ENCODE peak calls at places on chromosomes 6 and 20, in six cellular contexts. T, M, G, Q, H and N are unnamed samples.

GRCh38 chr20:11810316-11811130 is 107.2 kb upstream of the BTBD3 start:
- DNase-seq in T (no peak), H (no peak), G (peak), Q (peak), M (no peak), N (no peak)

GRCh38 chr6:132819405-132820145 is 5.2 kb downstream of the RPS12 start:
- DNase-seq in G (peak), Q (peak), T (no peak), M (no peak), H (no peak), N (no peak)

GRCh38 chr20:25245461-25245860 is 2.4 kb upstream of the PYGB start:
- DNase-seq in H (no peak), Q (no peak), G (no peak), T (no peak), M (no peak), N (no peak)

GRCh38 chr6:104958720-104959452 is 2.0 kb downstream of the LIN28B start:
- DNase-seq in H (no peak), T (no peak), Q (no peak), G (no peak), M (no peak), N (no peak)

GRCh38 chr20:54105653-54106052 is 35.3 kb upstream of the BCAS1 start:
- DNase-seq in Q (no peak), T (no peak), G (no peak), H (no peak), M (no peak), N (no peak)

GRCh38 chr20:32368930-32369329 is 10.8 kb downstream of the ASXL1 start:
- DNase-seq in M (no peak), Q (peak), H (no peak), G (peak), T (no peak), N (no peak)

GRCh38 chr6:166937716-166938115 is 18.6 kb downstream of the RNASET2 start:
- DNase-seq in M (no peak), Q (no peak), H (no peak), T (no peak), G (no peak), N (no peak)

GRCh38 chr20:38730989-38731737 is 6.9 kb downstream of the SLC32A1 start:
- DNase-seq in H (peak), G (peak), Q (peak), T (peak), M (peak), N (no peak)

GRCh38 chr20:22770240-22770800 is 185.9 kb upstream of the FOXA2 start:
- DNase-seq in T (no peak), H (no peak), G (no peak), Q (no peak), M (no peak), N (no peak)

GRCh38 chr6:12751694-12752304 is 35.2 kb downstream of the PHACTR1 start:
- DNase-seq in G (peak), Q (peak), H (peak), T (peak), M (no peak), N (no peak)

GRCh38 chr20:19275630-19276071 is 63.2 kb downstream of the SLC24A3 start:
- DNase-seq in M (no peak), G (no peak), T (peak), H (no peak), Q (no peak), N (peak)

GRCh38 chr20:4104045-4104444 is 88.7 kb upstream of the RNF24 start:
- DNase-seq in H (no peak), M (no peak), G (no peak), Q (no peak), T (no peak), N (no peak)

GRCh38 chr6:159311618-159312017 is 142.4 kb downstream of the FNDC1 start:
- DNase-seq in G (no peak), H (no peak), M (no peak), T (no peak), Q (no peak), N (no peak)

GRCh38 chr20:41617059-41617921 is 887 bp downstream of the CHD6 start:
- DNase-seq in T (peak), G (peak), Q (peak), M (peak), H (peak), N (peak)

GRCh38 chr6:23265270-23265669 is 695.9 kb downstream of the HDGFL1 start:
- DNase-seq in M (no peak), H (no peak), G (no peak), Q (no peak), T (no peak), N (no peak)

GRCh38 chr6:109441069-109441816 is 719 bp downstream of the SMPD2 start:
- DNase-seq in Q (peak), G (peak), T (peak), H (peak), M (no peak), N (no peak)

GRCh38 chr6:54307412-54308036 is 717 bp upstream of the TINAG start:
- DNase-seq in G (no peak), Q (no peak), M (no peak), H (no peak), T (no peak), N (no peak)

GRCh38 chr20:17808357-17808756 is 108.6 kb downstream of the BANF2 start:
- DNase-seq in G (peak), T (peak), H (peak), Q (peak), M (no peak), N (no peak)

GRCh38 chr6:135334169-135334568 is 153.1 kb downstream of the MYB start:
- DNase-seq in M (no peak), Q (peak), T (no peak), G (peak), H (no peak), N (no peak)

GRCh38 chr20:63246490-63247284 is 7.6 kb downstream of the NKAIN4 start:
- DNase-seq in H (no peak), Q (no peak), T (no peak), M (no peak), G (no peak), N (no peak)

GRCh38 chr20:17611540-17612286 is 41.8 kb downstream of the DSTN start:
- DNase-seq in Q (peak), G (no peak), M (no peak), T (peak), H (no peak), N (peak)

GRCh38 chr6:150617496-150618460 is 18.1 kb downstream of the PLEKHG1 start:
- DNase-seq in M (no peak), G (no peak), T (no peak), H (peak), Q (no peak), N (no peak)

GRCh38 chr6:50093938-50094272 is 44.2 kb upstream of the DEFB112 start:
- DNase-seq in T (no peak), G (no peak), Q (no peak), M (no peak), H (no peak), N (no peak)

GRCh38 chr20:50712771-50713676 is 18.4 kb upstream of the PARD6B start:
- DNase-seq in Q (no peak), T (no peak), H (no peak), M (no peak), G (no peak), N (no peak)

GRCh38 chr20:2603816-2604505 is 48.5 kb upstream of the NOP56 start:
- DNase-seq in T (no peak), M (no peak), H (no peak), Q (no peak), G (no peak), N (no peak)

GRCh38 chr20:2834401-2834800 is 6.1 kb downstream of the PCED1A start:
- DNase-seq in T (no peak), H (no peak), M (no peak), G (no peak), Q (no peak), N (no peak)

GRCh38 chr20:3902041-3902440 is 12.9 kb downstream of the PANK2 start:
- DNase-seq in Q (no peak), M (no peak), T (no peak), G (no peak), H (no peak), N (no peak)

GRCh38 chr20:63857751-63858392 is 3.4 kb upstream of the ABHD16B start:
- DNase-seq in H (no peak), G (no peak), Q (no peak), M (no peak), T (peak), N (no peak)

GRCh38 chr6:43325876-43326275 is 17.2 kb upstream of the CRIP3 start:
- DNase-seq in G (no peak), M (no peak), T (no peak), H (no peak), Q (no peak), N (no peak)

GRCh38 chr20:43726811-43727338 is at the start of gene GTSF1L:
- DNase-seq in M (no peak), G (peak), Q (peak), H (peak), T (no peak), N (no peak)

GRCh38 chr6:149443411-149444181 is 41.2 kb downstream of the ZC3H12D start:
- DNase-seq in Q (peak), G (peak), H (no peak), M (no peak), T (peak), N (no peak)

GRCh38 chr20:5818346-5818681 is 68.1 kb downstream of the SHLD1 start:
- DNase-seq in H (no peak), Q (no peak), M (no peak), G (no peak), T (no peak), N (no peak)

GRCh38 chr20:56956536-56956935 is 309.9 kb downstream of the BMP7 start:
- DNase-seq in T (no peak), Q (no peak), H (no peak), G (no peak), M (no peak), N (no peak)

GRCh38 chr6:70282906-70283461 is 19.9 kb downstream of the COL9A1 start:
- DNase-seq in T (no peak), Q (no peak), G (no peak), M (no peak), H (no peak), N (no peak)

GRCh38 chr6:75608304-75608703 is 6.6 kb downstream of the SENP6 start:
- DNase-seq in H (no peak), T (no peak), G (no peak), M (no peak), Q (no peak), N (no peak)

GRCh38 chr6:144883915-144884314 is 598.8 kb downstream of the UTRN start:
- DNase-seq in G (no peak), Q (no peak), M (no peak), H (no peak), T (no peak), N (no peak)

GRCh38 chr6:72704979-72705378 is 83.1 kb downstream of the KCNQ5 start:
- DNase-seq in G (no peak), Q (peak), M (no peak), H (peak), T (no peak), N (no peak)

DNA sequence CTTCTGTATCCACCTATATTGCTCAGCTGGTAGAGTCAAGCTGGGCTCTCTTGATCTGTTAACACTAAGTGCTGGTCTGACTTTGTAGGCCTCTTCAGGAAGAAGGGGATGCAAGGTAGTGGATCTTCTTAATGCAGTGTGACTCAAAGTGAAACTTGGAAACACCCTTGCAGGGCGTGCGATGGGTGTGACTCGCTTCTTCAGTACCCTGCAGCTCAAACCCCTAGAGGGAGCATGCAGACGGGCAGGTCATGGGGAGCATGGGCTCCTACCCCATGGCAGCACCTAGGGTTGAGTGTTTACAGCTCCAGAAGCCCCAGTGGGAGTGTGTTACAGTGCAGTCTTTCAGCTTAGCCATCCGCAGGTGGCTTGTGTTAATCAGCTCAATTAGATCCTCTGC is 757 bp upstream of the SAMD3 start:
- DNase-seq in Q (peak), T (no peak), H (no peak), G (no peak), M (peak), N (no peak)
- TF ChIP-seq CTCF in Q (no peak), T (no peak), H (no peak), G (no peak), M (peak), N (no peak)

DNA sequence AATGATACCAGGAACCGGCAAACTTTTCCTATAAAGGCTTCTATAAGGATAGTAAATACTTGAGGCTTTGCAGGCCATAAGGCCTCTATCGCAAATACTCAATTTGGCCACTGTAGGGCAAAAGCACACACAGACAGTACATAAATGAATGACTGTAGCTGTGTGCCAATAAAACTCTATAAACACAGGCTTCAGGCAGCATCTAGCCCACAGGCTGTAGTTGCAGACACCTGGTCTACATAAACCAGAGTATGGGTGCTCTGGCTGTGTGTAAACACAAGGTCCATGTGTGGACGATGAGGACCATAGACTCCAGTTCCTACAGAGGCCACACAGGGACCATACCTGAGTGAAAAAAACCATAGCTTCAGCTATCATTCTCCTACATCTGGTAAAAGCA is 52.2 kb downstream of the ZMYND8 start:
- DNase-seq in H (peak), G (peak), M (no peak), Q (peak), T (no peak), N (no peak)
- TF ChIP-seq CTCF in H (peak), G (peak), M (no peak), Q (peak), T (no peak), N (no peak)

GRCh38 chr6:158000530-158001307 is 19.1 kb downstream of the SYNJ2 start:
- DNase-seq in H (no peak), M (no peak), Q (no peak), G (no peak), T (no peak), N (no peak)

GRCh38 chr6:157997893-157998608 is 16.4 kb downstream of the SYNJ2 start:
- DNase-seq in Q (no peak), H (no peak), M (no peak), T (no peak), G (no peak), N (no peak)

GRCh38 chr6:158002249-158002950 is 20.7 kb downstream of the SYNJ2 start:
- DNase-seq in Q (no peak), G (no peak), T (no peak), M (no peak), H (no peak), N (no peak)

GRCh38 chr6:157996918-157997702 is 15.4 kb downstream of the SYNJ2 start:
- DNase-seq in G (no peak), M (no peak), T (no peak), H (no peak), Q (no peak), N (no peak)

DNA sequence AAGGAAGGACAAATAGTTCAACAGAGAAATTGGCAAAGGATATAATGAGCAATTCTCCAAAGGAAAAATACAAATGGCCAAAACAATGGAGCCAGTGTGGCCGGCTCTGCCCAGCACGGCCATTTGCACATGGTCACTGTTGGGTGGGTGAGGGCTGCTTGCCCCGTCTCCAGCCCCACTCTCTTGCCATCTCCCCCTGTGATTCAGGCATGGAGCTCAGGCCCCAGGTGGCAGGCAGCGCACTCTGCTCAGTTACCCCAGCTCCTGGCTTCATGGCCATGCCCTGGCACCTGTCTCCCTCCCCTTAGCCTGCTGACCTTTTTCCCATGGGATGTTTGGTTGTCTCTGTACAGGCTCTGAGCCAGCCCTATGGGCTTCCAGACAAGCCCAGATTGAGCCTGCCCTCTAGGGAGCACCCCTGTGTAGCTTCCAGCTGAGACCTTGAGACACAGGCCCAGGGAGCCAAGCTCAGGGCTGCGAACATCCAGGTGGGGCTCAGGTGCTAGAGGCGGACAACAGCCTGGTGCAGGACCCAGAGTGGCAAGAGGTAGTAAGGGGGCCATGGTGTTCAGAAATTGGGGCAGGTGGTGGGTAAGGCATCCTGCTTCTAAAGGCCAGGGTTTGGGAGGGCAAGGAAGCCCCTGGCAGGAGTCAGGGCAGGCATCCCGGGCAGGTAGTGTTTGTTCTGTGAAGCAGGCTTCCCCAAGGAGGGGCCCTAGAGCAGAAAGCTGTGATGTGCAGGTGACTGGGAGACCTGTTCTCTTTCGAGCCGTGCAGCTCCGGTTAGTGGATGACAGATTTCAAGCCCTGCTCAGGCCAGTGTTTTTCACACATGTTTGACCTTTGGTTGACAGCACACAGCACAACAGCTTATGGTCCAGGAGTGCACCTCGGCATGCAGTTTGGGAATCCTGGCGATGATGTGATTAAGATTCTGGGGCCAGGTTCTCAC is 17.7 kb downstream of the SYNJ2 start:
- DNase-seq in G (no peak), T (no peak), M (no peak), H (no peak), Q (no peak), N (peak)
- TF ChIP-seq CTCF in G (no peak), T (no peak), M (no peak), H (no peak), Q (no peak), N (no peak)

GRCh38 chr6:157779705-157780604 is 43.1 kb upstream of the SNX9 start:
- DNase-seq in Q (peak), T (no peak), H (no peak), M (no peak), G (peak), N (no peak)
- TF ChIP-seq CTCF in Q (no peak), T (no peak), H (no peak), M (no peak), G (no peak), N (no peak)

DNA sequence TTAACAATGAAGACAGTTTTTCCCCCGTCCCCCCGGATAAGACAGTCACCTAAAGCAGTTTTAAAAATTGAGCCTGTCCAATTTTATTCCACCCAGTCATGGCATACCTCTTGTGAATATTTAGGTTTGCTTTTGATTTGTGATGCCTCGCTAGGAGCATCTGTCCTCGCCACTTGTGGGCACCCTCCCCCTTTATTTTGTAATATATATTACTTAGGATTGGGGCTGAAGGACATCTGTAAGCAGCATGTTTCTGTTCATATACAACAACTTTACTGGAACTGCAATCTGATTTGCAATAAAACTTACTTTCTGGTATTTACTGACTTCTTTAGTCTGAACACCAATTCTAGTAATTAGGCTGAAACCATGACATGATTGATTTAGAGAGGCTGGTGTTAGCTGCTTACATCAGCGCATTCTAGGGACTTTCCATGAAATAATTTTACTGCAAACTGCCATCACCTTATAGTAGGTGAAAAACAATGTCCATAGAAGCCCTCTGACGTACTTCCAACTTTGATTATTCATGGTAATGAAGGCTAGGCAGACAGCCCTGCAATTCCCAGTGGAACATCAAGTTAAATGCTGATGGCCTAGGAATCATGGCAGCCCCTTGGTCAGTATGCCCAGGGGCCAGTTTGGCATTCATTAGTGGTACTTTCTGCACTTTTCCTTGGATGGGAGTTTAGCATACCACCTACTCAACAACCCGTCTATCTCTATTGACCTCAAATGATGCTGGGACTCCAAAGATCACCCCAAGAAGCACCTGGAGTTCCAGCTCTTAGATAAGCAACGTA is 132.9 kb upstream of the MCHR2 start:
- DNase-seq in M (no peak), H (no peak), G (no peak), Q (no peak), T (no peak), N (no peak)
- TF ChIP-seq CTCF in M (no peak), H (no peak), G (no peak), Q (no peak), T (no peak), N (no peak)

DNA sequence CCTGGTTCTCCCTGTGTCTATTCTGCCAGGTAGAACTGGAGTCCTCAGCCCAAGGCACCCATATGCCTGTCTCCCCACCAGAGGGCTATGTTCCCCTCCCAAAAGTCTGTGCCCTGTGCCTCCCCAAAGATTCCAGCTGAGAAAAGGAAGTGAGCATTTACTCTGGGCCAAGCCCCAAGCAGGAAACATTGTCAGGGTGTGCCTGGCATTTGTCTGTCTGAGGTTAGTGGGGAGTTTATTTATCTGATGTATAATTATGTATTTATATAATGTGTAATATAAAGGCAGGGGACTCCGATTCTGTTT is 5.6 kb downstream of the GDF5 start:
- DNase-seq in G (no peak), M (no peak), Q (no peak), T (no peak), H (no peak), N (no peak)
- TF ChIP-seq CTCF in G (no peak), M (no peak), Q (peak), T (no peak), H (no peak), N (no peak)

GRCh38 chr20:48026981-48027592 is 241.8 kb upstream of the SULF2 start:
- DNase-seq in G (no peak), M (no peak), T (no peak), H (no peak), Q (no peak), N (peak)

GRCh38 chr20:48019940-48020339 is 234.7 kb upstream of the SULF2 start:
- DNase-seq in Q (no peak), M (no peak), H (no peak), G (no peak), T (no peak), N (peak)

GRCh38 chr20:48025661-48026060 is 240.4 kb upstream of the SULF2 start:
- DNase-seq in G (no peak), M (no peak), Q (peak), T (no peak), H (no peak), N (no peak)

GRCh38 chr20:48019496-48019895 is 234.2 kb upstream of the SULF2 start:
- DNase-seq in M (no peak), G (no peak), H (no peak), T (no peak), Q (no peak), N (no peak)

GRCh38 chr20:48025061-48025515 is 239.8 kb upstream of the SULF2 start:
- DNase-seq in H (no peak), T (peak), M (no peak), Q (peak), G (peak), N (no peak)
- TF ChIP-seq CTCF in H (no peak), T (peak), M (no peak), Q (no peak), G (no peak), N (no peak)